ENCODE peak calls at places on chromosomes 5 and 9, in five cellular contexts. S, N, D, Z and R are unnamed samples.

GRCh38 chr5:100546041-100546440 is 10.9 kb downstream of the FAM174A start:
- DNase-seq in N (no peak), D (no peak), Z (no peak), S (no peak), R (no peak)

GRCh38 chr9:134635431-134636141 is 6.0 kb upstream of the COL5A1 start:
- DNase-seq in N (no peak), S (no peak), D (no peak), Z (no peak), R (no peak)

GRCh38 chr5:57817924-57818323 is 335.3 kb upstream of the ACTBL2 start:
- DNase-seq in N (no peak), D (no peak), Z (no peak), S (no peak), R (no peak)

GRCh38 chr5:93593476-93594060 is 10.5 kb downstream of the NR2F1 start:
- DNase-seq in N (no peak), S (peak), Z (no peak), D (peak), R (no peak)

GRCh38 chr9:108151161-108151586 is 661.6 kb upstream of the KLF4 start:
- DNase-seq in D (peak), S (no peak), N (no peak), Z (no peak), R (no peak)

GRCh38 chr9:69495331-69495730 is 170.3 kb downstream of the ENTREP1 start:
- DNase-seq in D (no peak), Z (no peak), S (no peak), N (no peak), R (no peak)

GRCh38 chr5:58940446-58940845 is 357.6 kb downstream of the RAB3C start:
- DNase-seq in N (no peak), S (no peak), Z (peak), D (no peak), R (no peak)

GRCh38 chr9:129111143-129111761 is at the start of gene PTPA:
- DNase-seq in Z (peak), D (peak), N (peak), S (peak), R (peak)

GRCh38 chr9:118568704-118569103 is 800.5 kb downstream of the BRINP1 start:
- DNase-seq in N (no peak), Z (no peak), D (no peak), S (no peak), R (no peak)

GRCh38 chr9:91433180-91433579 is 9.5 kb upstream of the NFIL3 start:
- DNase-seq in N (peak), D (no peak), Z (peak), S (no peak), R (no peak)

GRCh38 chr5:5828619-5829018 is 406.1 kb downstream of the ICE1 start:
- DNase-seq in S (no peak), D (no peak), N (no peak), Z (no peak), R (no peak)

GRCh38 chr9:16341176-16341575 is 529.3 kb downstream of the BNC2 start:
- DNase-seq in D (no peak), N (no peak), S (no peak), Z (peak), R (no peak)

GRCh38 chr5:9112520-9113291 is 433.2 kb downstream of the SEMA5A start:
- DNase-seq in N (no peak), Z (peak), D (no peak), S (no peak), R (no peak)

GRCh38 chr9:137606005-137606601 is 617 bp downstream of the ARRDC1 start:
- DNase-seq in Z (no peak), S (peak), D (peak), N (no peak), R (peak)

GRCh38 chr5:170861855-170862766 is at the start of gene RANBP17:
- DNase-seq in D (peak), N (peak), S (peak), Z (peak), R (no peak)

GRCh38 chr5:72412283-72413055 is 92.3 kb downstream of the PTCD2 start:
- DNase-seq in Z (peak), N (no peak), S (no peak), D (no peak), R (no peak)

GRCh38 chr9:71962328-71962727 is 50.9 kb downstream of the C9orf85 start:
- DNase-seq in S (no peak), Z (no peak), N (no peak), D (no peak), R (no peak)

GRCh38 chr5:55923177-55923872 is 71.4 kb downstream of the IL6ST start:
- DNase-seq in D (no peak), S (peak), Z (no peak), N (no peak), R (no peak)

GRCh38 chr9:86705474-86705873 is 241.8 kb downstream of the GAS1 start:
- DNase-seq in Z (peak), N (no peak), D (no peak), S (no peak), R (no peak)

GRCh38 chr5:79140553-79140952 is 28.9 kb downstream of the BHMT start:
- DNase-seq in Z (no peak), N (no peak), D (no peak), S (no peak), R (no peak)

GRCh38 chr9:3732077-3733038 is 206.6 kb upstream of the RFX3 start:
- DNase-seq in Z (peak), D (no peak), S (peak), N (peak), R (no peak)

GRCh38 chr9:6247266-6247665 is 31.7 kb downstream of the IL33 start:
- DNase-seq in Z (peak), N (no peak), S (no peak), D (no peak), R (no peak)

GRCh38 chr5:107926121-107926520 is 255.4 kb upstream of the EFNA5 start:
- DNase-seq in D (no peak), Z (no peak), S (no peak), N (no peak), R (no peak)
- TF ChIP-seq CTCF in D (no peak), Z (no peak), S (no peak), N (no peak), R (no peak)

GRCh38 chr9:109409998-109410397 is 88.1 kb downstream of the PTPN3 start:
- DNase-seq in N (peak), Z (no peak), S (peak), D (no peak), R (no peak)
- TF ChIP-seq CTCF in N (no peak), Z (no peak), S (peak), D (no peak), R (no peak)

GRCh38 chr5:116216246-116216645 is 131.4 kb downstream of the COMMD10 start:
- DNase-seq in D (no peak), N (no peak), S (no peak), Z (no peak), R (no peak)

GRCh38 chr5:116209166-116209565 is 124.3 kb downstream of the COMMD10 start:
- DNase-seq in D (no peak), S (no peak), Z (peak), N (no peak), R (no peak)

GRCh38 chr5:116212225-116212624 is 127.4 kb downstream of the COMMD10 start:
- DNase-seq in Z (no peak), N (no peak), D (no peak), S (no peak), R (no peak)
- TF ChIP-seq CTCF in Z (no peak), N (no peak), D (no peak), S (no peak), R (no peak)

GRCh38 chr5:124972703-124973102 is 226.3 kb upstream of the ZNF608 start:
- DNase-seq in S (peak), Z (no peak), D (no peak), N (no peak), R (no peak)
- TF ChIP-seq CTCF in S (no peak), Z (no peak), D (no peak), N (no peak), R (no peak)

DNA sequence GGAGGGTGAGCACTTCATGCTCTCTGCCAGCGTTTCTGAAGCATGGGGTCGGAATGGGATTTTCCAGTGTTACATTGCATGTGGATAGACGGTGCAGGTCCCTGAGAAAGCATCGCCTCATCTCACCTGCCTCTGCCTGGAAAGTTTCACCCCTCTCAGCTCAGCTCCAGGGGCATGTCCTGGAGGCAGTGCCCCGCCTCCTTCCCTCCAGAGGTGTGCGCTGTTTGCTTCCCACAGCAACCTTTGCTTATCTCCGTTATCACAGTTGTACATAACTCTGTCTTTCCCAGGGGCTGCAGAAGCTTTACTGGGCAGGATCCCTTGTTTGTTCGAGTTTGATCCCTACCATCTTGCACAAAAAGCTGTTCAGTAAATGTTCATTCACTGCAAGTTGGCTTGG is 10.7 kb upstream of the CREBRF start:
- DNase-seq in S (peak), N (no peak), Z (no peak), D (no peak), R (no peak)
- TF ChIP-seq CTCF in S (no peak), N (no peak), Z (no peak), D (no peak), R (no peak)

GRCh38 chr5:158154226-158155005 is 295.5 kb upstream of the CLINT1 start:
- DNase-seq in Z (peak), N (peak), D (no peak), S (no peak), R (no peak)
- TF ChIP-seq CTCF in Z (no peak), N (no peak), D (no peak), S (no peak), R (no peak)

GRCh38 chr5:134258896-134259295 is 33.0 kb upstream of the PPP2CA start:
- DNase-seq in Z (peak), S (no peak), N (no peak), D (no peak), R (no peak)

GRCh38 chr5:134252671-134253070 is 26.8 kb upstream of the PPP2CA start:
- DNase-seq in S (no peak), N (peak), Z (peak), D (no peak), R (no peak)

GRCh38 chr5:134255418-134256150 is 29.7 kb upstream of the PPP2CA start:
- DNase-seq in S (no peak), N (no peak), Z (peak), D (no peak), R (no peak)

DNA sequence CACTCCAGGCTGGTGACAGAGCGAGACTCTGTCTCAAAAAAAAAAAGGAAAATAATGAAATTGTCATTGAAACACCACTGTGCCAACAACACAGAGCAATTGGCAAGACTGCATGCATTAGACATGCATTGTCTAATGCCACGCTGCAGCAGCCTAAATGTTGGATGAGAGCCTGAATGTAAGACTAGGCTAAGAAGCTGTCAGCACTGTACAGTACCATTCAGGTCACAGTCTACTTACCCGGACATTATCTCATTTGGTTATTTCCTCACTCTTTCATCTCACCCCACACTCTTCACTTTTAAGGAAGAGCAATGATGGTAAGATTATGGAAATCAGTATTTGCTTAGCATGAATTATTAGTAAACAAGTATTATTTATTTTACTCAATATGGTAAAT is 31.3 kb upstream of the PPP2CA start:
- DNase-seq in N (no peak), Z (no peak), S (no peak), D (no peak), R (no peak)
- TF ChIP-seq CTCF in N (no peak), Z (no peak), S (no peak), D (no peak), R (no peak)